ENCODE peak calls at places on chromosomes 1 and 21, in eight cellular contexts. G is T1000; J is fibroblast of gingiva; U is activated CD4-positive, alpha-beta T cell treated with anti-CD3 and anti-CD28 coated beads, Interleukin-2, amount 50 U/mL, for 48 hours; A is RCC 7860; N is neural crest cell; M is B cell; O is iris pigment epithelial cell. H is an unnamed sample.

GRCh38 chr1:63024132-63024531 is 240.2 kb downstream of the ATG4C start:
- DNase-seq in M (no peak), A (no peak), O (peak; percentile 19), N (no peak), G (no peak), J (no peak), U (no peak), H (no peak)

GRCh38 chr1:182087951-182088350 is 26.4 kb upstream of the ZNF648 start:
- DNase-seq in M (no peak), J (no peak), O (no peak), G (no peak), A (no peak), U (no peak), N (no peak), H (no peak)

GRCh38 chr1:225745231-225745630 is 32.4 kb upstream of the SRP9 start:
- DNase-seq in G (no peak), A (no peak), M (no peak), J (no peak), N (no peak), O (no peak), U (no peak), H (no peak)

GRCh38 chr1:40781614-40781971 is 2.0 kb upstream of the KCNQ4 start:
- DNase-seq in M (no peak), G (no peak), A (no peak), J (no peak), O (no peak), U (no peak), N (no peak), H (no peak)

GRCh38 chr1:47769279-47769678 is 227.9 kb downstream of the TRABD2B start:
- DNase-seq in O (no peak), A (no peak), M (no peak), J (no peak), U (no peak), N (no peak), G (no peak), H (no peak)

GRCh38 chr1:183915634-183916510 is 111.0 kb downstream of the RGL1 start:
- DNase-seq in U (peak; percentile 67), M (peak; percentile 79), J (peak; percentile 93), N (peak; percentile 74), A (peak; percentile 97), G (peak; percentile 86), O (peak; percentile 98), H (peak; percentile 99)

GRCh38 chr1:108327534-108328462 is 83.9 kb upstream of the NBPF4 start:
- DNase-seq in J (no peak), U (no peak), G (no peak), O (no peak), M (no peak), N (no peak), A (no peak), H (no peak)

GRCh38 chr21:46194374-46195334 is 10.4 kb upstream of the SPATC1L start:
- DNase-seq in J (no peak), U (no peak), O (no peak), G (no peak), N (no peak), A (no peak), M (no peak), H (no peak)

GRCh38 chr1:29438991-29439390 is 202.7 kb downstream of the PTPRU start:
- DNase-seq in O (no peak), A (no peak), N (no peak), J (no peak), U (no peak), M (no peak), G (no peak), H (no peak)

GRCh38 chr1:159790237-159790917 is 9.6 kb downstream of the DUSP23 start:
- DNase-seq in N (no peak), O (peak; percentile 32), G (no peak), J (no peak), U (no peak), M (no peak), A (no peak), H (peak; percentile 25)

GRCh38 chr1:234495231-234495990 is 16.4 kb upstream of the TARBP1 start:
- DNase-seq in J (peak; percentile 82), A (peak; percentile 86), G (no peak), M (no peak), U (peak; percentile 31), O (peak; percentile 96), N (no peak), H (no peak)

GRCh38 chr21:32826317-32827167 is 55.0 kb upstream of the PAXBP1 start:
- DNase-seq in O (peak; percentile 72), A (peak; percentile 34), N (peak; percentile 11), J (peak; percentile 64), U (peak; percentile 16), G (no peak), M (no peak), H (peak; percentile 89)

H was measured in pons.